ENCODE peak calls at places on chromosomes 4 and X, in nine cellular contexts. F is upper lobe of right lung, Y is activated B cell treated with CpG ODN at 0.5 μM for 24 hours, K is type B pancreatic cell, B is OCI-LY7, G is transverse colon, C is tibial artery, A is colonic mucosa, Q is AG10803. W is an unnamed sample.

GRCh38 chr4:25654031-25654970 is 1.4 kb upstream of the SLC34A2 start:
- DNase-seq in A (no peak), Q (no peak), K (no peak), C (no peak), G (no peak), B (no peak), Y (no peak), F (peak), W (no peak)

GRCh38 chr4:159185593-159186023 is 82.7 kb downstream of the RAPGEF2 start:
- DNase-seq in B (no peak), A (no peak), K (no peak), C (no peak), Y (no peak), Q (peak), F (no peak), G (no peak), W (no peak)

GRCh38 chr4:726235-726787 is 20.7 kb downstream of the PCGF3 start:
- DNase-seq in G (no peak), F (no peak), C (no peak), K (no peak), Y (no peak), A (no peak), B (no peak), Q (peak), W (no peak)

GRCh38 chrX:47562615-47563243 is 1.7 kb downstream of the ARAF start:
- DNase-seq in F (no peak), G (no peak), K (no peak), Q (no peak), Y (no peak), C (no peak), A (no peak), B (peak), W (peak)

GRCh38 chr4:107913283-107913899 is 18.0 kb upstream of the CYP2U1 start:
- DNase-seq in Y (no peak), Q (peak), G (peak), K (no peak), A (peak), C (no peak), F (no peak), B (peak), W (peak)

GRCh38 chrX:132948648-132949260 is 9.7 kb downstream of the HS6ST2 start:
- DNase-seq in A (no peak), F (no peak), G (no peak), K (no peak), Y (no peak), C (no peak), Q (no peak), B (no peak), W (no peak)

GRCh38 chrX:85930099-85930498 is 117.3 kb downstream of the CHM start:
- DNase-seq in Q (no peak), K (no peak), F (no peak), G (no peak), A (no peak), B (no peak), C (no peak), Y (no peak), W (no peak)

GRCh38 chr4:153589703-153590595 is 94.1 kb upstream of the TLR2 start:
- DNase-seq in G (no peak), A (no peak), B (no peak), Y (no peak), K (no peak), F (no peak), C (no peak), Q (peak), W (no peak)

GRCh38 chrX:86021652-86022289 is 25.6 kb downstream of the CHM start:
- DNase-seq in G (no peak), C (no peak), K (no peak), F (no peak), Y (no peak), B (no peak), Q (no peak), A (no peak), W (no peak)

GRCh38 chrX:5163663-5164062 is 1065.0 kb downstream of the NLGN4X start:
- DNase-seq in Y (no peak), G (no peak), A (no peak), K (no peak), F (no peak), C (no peak), B (peak), Q (no peak), W (no peak)

GRCh38 chrX:39244146-39244545 is 442.9 kb downstream of the MID1IP1 start:
- DNase-seq in B (no peak), C (no peak), Y (no peak), F (no peak), G (no peak), K (no peak), A (no peak), Q (no peak), W (no peak)

GRCh38 chr4:54539500-54540029 is 118.2 kb upstream of the KIT start:
- DNase-seq in K (peak), F (peak), B (no peak), Y (no peak), C (peak), Q (peak), G (peak), A (peak), W (peak)

GRCh38 chrX:114841051-114841450 is 176.4 kb downstream of the IL13RA2 start:
- DNase-seq in F (no peak), K (no peak), A (no peak), Y (no peak), C (no peak), Q (peak), G (no peak), B (no peak), W (no peak)

DNA sequence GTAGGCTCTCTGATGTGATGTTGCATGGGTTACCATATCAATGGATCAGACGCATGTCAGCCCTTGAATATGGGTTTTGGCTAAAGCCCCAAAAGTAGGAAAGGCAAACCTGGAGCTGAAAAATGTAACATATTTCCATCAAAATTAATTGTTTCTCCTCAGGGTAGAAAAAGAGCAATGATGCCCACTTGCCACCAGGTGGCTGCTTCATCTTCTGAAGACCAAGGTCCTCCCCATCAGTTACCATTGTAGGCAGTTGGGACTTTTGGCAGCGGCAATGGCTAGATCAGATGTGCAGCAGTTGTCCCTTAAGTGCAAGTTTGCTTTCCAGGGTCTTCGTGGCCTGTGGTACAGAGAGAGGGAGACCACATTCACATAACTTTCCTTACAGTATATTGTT is 118.2 kb downstream of the NAF1 start:
- DNase-seq in G (peak), Q (peak), A (no peak), F (no peak), C (no peak), Y (no peak), K (no peak), B (peak), W (peak)
- TF ChIP-seq CTCF in G (peak), Q (peak), A (peak), F (peak), C (peak), Y (no peak), K (peak), B (peak), W (peak)

GRCh38 chr4:134278675-134279074 is 77.1 kb upstream of the PABPC4L start:
- DNase-seq in G (no peak), K (no peak), F (no peak), C (no peak), A (no peak), Y (no peak), Q (no peak), B (no peak), W (no peak)
- TF ChIP-seq CTCF in G (no peak), K (no peak), F (no peak), C (no peak), A (no peak), Y (no peak), Q (no peak), B (no peak), W (no peak)

GRCh38 chr4:40056722-40057539 is at the start of gene N4BP2:
- DNase-seq in K (peak), Q (peak), A (peak), Y (peak), B (peak), F (peak), G (peak), C (peak), W (peak)
- TF ChIP-seq CTCF in K (peak), Q (peak), A (peak), Y (no peak), B (peak), F (peak), G (peak), C (peak), W (peak)

GRCh38 chr4:105601406-105601805 is 49.0 kb downstream of the ARHGEF38 start:
- DNase-seq in K (no peak), F (no peak), B (no peak), C (no peak), Y (no peak), A (no peak), G (no peak), Q (no peak), W (no peak)
- TF ChIP-seq CTCF in K (no peak), F (no peak), B (no peak), C (no peak), Y (no peak), A (no peak), G (no peak), Q (no peak), W (no peak)

GRCh38 chr4:139912423-139912822 is 241.6 kb downstream of the MAML3 start:
- DNase-seq in Q (peak), B (no peak), Y (no peak), G (no peak), C (no peak), A (no peak), K (no peak), F (no peak), W (no peak)
- TF ChIP-seq CTCF in Q (no peak), B (no peak), Y (no peak), G (no peak), C (no peak), A (no peak), K (no peak), F (no peak), W (no peak)

W was measured in GM10248.